ENCODE peak calls at places on chromosomes 2 and 18, in eight cellular contexts. K is neural progenitor cell; D is stimulated activated CD8-positive, alpha-beta memory T cell treated with anti-CD3 and anti-CD28 coated beads, Interleukin-4, amount 100 ng/mL, for 4 hours; U is heart left ventricle; J is WERI-Rb-1; S is activated naive CD8-positive, alpha-beta T cell treated with anti-CD3 and anti-CD28 coated beads, Interleukin-2, amount 50 U/mL, for 24 hours; I is DMS53; C is adrenal gland. N is an unnamed sample.

GRCh38 chr18:80185545-80185944 is 61.8 kb downstream of the PARD6G start:
- DNase-seq in K (no peak), J (no peak), S (no peak), I (no peak), D (no peak), U (no peak), C (no peak), N (no peak)

GRCh38 chr2:54641988-54642387 is 81.5 kb upstream of the EML6 start:
- DNase-seq in S (no peak), J (no peak), U (peak), K (no peak), D (no peak), C (no peak), I (no peak), N (no peak)

GRCh38 chr2:10059552-10060335 is 16.4 kb downstream of the KLF11 start:
- DNase-seq in S (no peak), I (peak), U (no peak), D (no peak), K (no peak), J (no peak), C (no peak), N (no peak)

GRCh38 chr2:19048593-19049264 is 309.7 kb downstream of the OSR1 start:
- DNase-seq in J (no peak), S (no peak), C (peak), I (peak), U (peak), K (no peak), D (no peak), N (peak)

GRCh38 chr2:71608441-71608840 is 155.1 kb downstream of the DYSF start:
- DNase-seq in J (no peak), C (peak), I (no peak), U (peak), S (no peak), D (no peak), K (no peak), N (no peak)

GRCh38 chr18:48797841-48798255 is 152.9 kb downstream of the SMAD7 start:
- DNase-seq in K (no peak), I (no peak), S (no peak), U (peak), C (peak), D (no peak), J (peak), N (peak)

GRCh38 chr18:74013955-74014354 is 133.7 kb downstream of the FBXO15 start:
- DNase-seq in C (peak), U (no peak), K (no peak), J (no peak), D (no peak), I (peak), S (no peak), N (no peak)

GRCh38 chr18:47150824-47151366 is 595 bp upstream of the HDHD2 start:
- DNase-seq in C (peak), S (no peak), U (peak), I (peak), D (no peak), J (peak), K (peak), N (peak)

GRCh38 chr2:235716875-235717496 is 223.1 kb downstream of the AGAP1 start:
- DNase-seq in D (no peak), C (no peak), I (peak), J (no peak), K (no peak), U (no peak), S (no peak), N (no peak)

GRCh38 chr2:239942090-239942489 is 83.1 kb downstream of the NDUFA10 start:
- DNase-seq in S (no peak), U (no peak), C (peak), D (no peak), I (no peak), K (no peak), J (no peak), N (no peak)

GRCh38 chr2:197307933-197308521 is 2.6 kb downstream of the ANKRD44 start:
- DNase-seq in S (no peak), C (no peak), I (no peak), D (no peak), K (no peak), J (no peak), U (no peak), N (no peak)

GRCh38 chr2:206442854-206443734 is at the start of gene ADAM23:
- DNase-seq in S (peak), U (peak), D (no peak), C (peak), K (peak), J (peak), I (peak), N (no peak)

GRCh38 chr2:69083126-69083733 is 70.3 kb downstream of the ANTXR1 start:
- DNase-seq in I (peak), K (no peak), D (no peak), J (peak), S (no peak), U (no peak), C (peak), N (no peak)

GRCh38 chr2:198054299-198054698 is 249.9 kb downstream of the PLCL1 start:
- DNase-seq in U (peak), S (peak), I (peak), J (peak), D (no peak), K (peak), C (peak), N (no peak)

GRCh38 chr2:165505514-165505913 is 36.0 kb downstream of the CSRNP3 start:
- DNase-seq in I (no peak), C (no peak), J (no peak), S (no peak), D (no peak), K (no peak), U (no peak), N (no peak)

GRCh38 chr2:121529439-121530209 is 1.1 kb upstream of the RNU4ATAC start:
- DNase-seq in J (peak), C (peak), S (no peak), U (peak), D (no peak), K (peak), I (peak), N (peak)

GRCh38 chr2:24893934-24894333 is 26.1 kb downstream of the ADCY3 start:
- DNase-seq in U (no peak), J (no peak), C (no peak), K (no peak), S (no peak), D (no peak), I (peak), N (no peak)

GRCh38 chr18:12776821-12777471 is 74.1 kb downstream of the PSMG2 start:
- DNase-seq in I (no peak), J (no peak), U (no peak), S (no peak), C (no peak), K (no peak), D (no peak), N (no peak)

GRCh38 chr2:17257194-17257909 is 260.9 kb downstream of the RAD51AP2 start:
- DNase-seq in S (no peak), I (peak), D (no peak), K (no peak), J (no peak), U (no peak), C (no peak), N (no peak)

GRCh38 chr2:84970266-84970955 is 550 bp upstream of the KCMF1 start:
- DNase-seq in C (peak), S (peak), K (peak), D (no peak), I (peak), J (peak), U (peak), N (peak)

GRCh38 chr2:54209379-54209778 is 46.6 kb downstream of the TSPYL6 start:
- DNase-seq in K (no peak), C (no peak), I (no peak), D (no peak), S (no peak), U (no peak), J (no peak), N (no peak)

GRCh38 chr2:70790079-70790963 is at the start of gene FIGLA:
- DNase-seq in C (peak), D (no peak), J (no peak), I (peak), U (no peak), K (peak), S (no peak), N (no peak)

GRCh38 chr18:3097082-3097481 is 84.1 kb upstream of the LPIN2 start:
- DNase-seq in I (no peak), U (no peak), C (no peak), J (no peak), K (no peak), D (no peak), S (no peak), N (no peak)

GRCh38 chr2:99648115-99648850 is 158.5 kb upstream of the REV1 start:
- DNase-seq in U (no peak), J (no peak), S (no peak), I (no peak), C (peak), D (no peak), K (no peak), N (no peak)

GRCh38 chr2:96423866-96424265 is 81.3 kb downstream of the NEURL3 start:
- DNase-seq in U (no peak), J (no peak), D (no peak), I (no peak), C (no peak), K (no peak), S (no peak), N (no peak)

GRCh38 chr2:127161176-127162136 is 54.5 kb upstream of the BIN1 start:
- DNase-seq in D (no peak), C (no peak), U (no peak), K (no peak), J (peak), S (no peak), I (no peak), N (no peak)

GRCh38 chr2:214742119-214742518 is 67.4 kb downstream of the BARD1 start:
- DNase-seq in C (no peak), I (no peak), D (no peak), S (no peak), U (no peak), J (no peak), K (no peak), N (no peak)

GRCh38 chr2:218829868-218830451 is 1.6 kb downstream of the PRKAG3 start:
- DNase-seq in K (no peak), I (peak), C (no peak), J (no peak), U (peak), D (no peak), S (no peak), N (no peak)

GRCh38 chr2:43041661-43042360 is 184.6 kb downstream of the ZFP36L2 start:
- DNase-seq in S (no peak), U (no peak), J (peak), K (peak), C (peak), I (no peak), D (no peak), N (peak)

GRCh38 chr2:203869610-203870042 is 2.1 kb downstream of the CTLA4 start:
- DNase-seq in D (peak), K (no peak), J (no peak), I (no peak), C (no peak), S (peak), U (no peak), N (peak)

GRCh38 chr2:230124792-230125452 is 56.2 kb upstream of the SLC16A14 start:
- DNase-seq in J (no peak), I (no peak), U (peak), D (no peak), C (no peak), S (peak), K (no peak), N (peak)

GRCh38 chr2:3620834-3621233 is 25.9 kb downstream of the COLEC11 start:
- DNase-seq in I (no peak), C (no peak), U (no peak), S (no peak), K (no peak), J (no peak), D (no peak), N (no peak)

GRCh38 chr2:182186132-182186735 is 200.6 kb downstream of the PPP1R1C start:
- DNase-seq in I (peak), K (peak), J (no peak), C (no peak), U (no peak), D (no peak), S (no peak), N (no peak)